ENCODE peak calls at places on chromosomes 6 and 20, in ten cellular contexts. E is body of pancreas; W is endothelial cell of umbilical vein; G is tibial nerve; J is NT2/D1; F is fibroblast of lung; M is neural progenitor cell; P is effector memory CD4-positive, alpha-beta T cell; L is HAP-1; I is heart left ventricle. Q is an unnamed sample.

GRCh38 chr20:53853451-53853713 is 217.0 kb downstream of the BCAS1 start:
- DNase-seq in E (no peak), W (no peak), G (no peak), J (no peak), F (no peak), M (no peak), P (no peak), L (no peak), I (no peak), Q (no peak)

GRCh38 chr6:104527761-104528415 is 331.8 kb downstream of the HACE1 start:
- DNase-seq in E (peak; percentile 48), W (no peak), G (no peak), J (no peak), F (peak; percentile 30), M (peak; percentile 54), P (no peak), L (peak; percentile 47), I (no peak), Q (no peak)

GRCh38 chr6:155303361-155303870 is 10.9 kb downstream of the TFB1M start:
- DNase-seq in E (no peak), W (no peak), G (no peak), J (no peak), F (peak; percentile 13), M (no peak), P (no peak), L (no peak), I (no peak), Q (no peak)

GRCh38 chr6:31771992-31772358 is 5.2 kb downstream of the VWA7 start:
- DNase-seq in E (no peak), W (no peak), G (no peak), J (no peak), F (peak; percentile 40), M (no peak), P (no peak), L (no peak), I (no peak), Q (no peak)

GRCh38 chr6:38024908-38025307 is 205.4 kb downstream of the ZFAND3 start:
- DNase-seq in E (no peak), W (no peak), G (no peak), J (no peak), F (no peak), M (no peak), P (no peak), L (no peak), I (no peak), Q (no peak)

GRCh38 chr6:165950316-165950715 is 217.3 kb downstream of the TBXT start:
- DNase-seq in E (no peak), W (no peak), G (no peak), J (no peak), F (no peak), M (no peak), P (no peak), L (no peak), I (no peak), Q (no peak)

GRCh38 chr6:33217681-33218080 is 9.4 kb downstream of the RING1 start:
- DNase-seq in E (no peak), W (no peak), G (no peak), J (no peak), F (no peak), M (no peak), P (no peak), L (no peak), I (no peak), Q (no peak)

GRCh38 chr6:39997101-39997635 is 62.9 kb upstream of the MOCS1 start:
- DNase-seq in E (no peak), W (no peak), G (no peak), J (no peak), F (no peak), M (no peak), P (no peak), L (no peak), I (no peak), Q (no peak)

GRCh38 chr6:107154131-107154906 is 39.0 kb upstream of the BEND3 start:
- DNase-seq in E (peak; percentile 52), W (no peak), G (no peak), J (peak; percentile 61), F (no peak), M (peak; percentile 85), P (no peak), L (peak; percentile 77), I (no peak), Q (peak; percentile 58)

GRCh38 chr6:85347787-85348186 is 102.1 kb upstream of the NT5E start:
- DNase-seq in E (no peak), W (no peak), G (no peak), J (no peak), F (no peak), M (no peak), P (no peak), L (no peak), I (no peak), Q (no peak)

GRCh38 chr20:5996765-5997164 is 46.3 kb downstream of the MCM8 start:
- DNase-seq in E (no peak), W (no peak), G (no peak), J (no peak), F (no peak), M (peak; percentile 4), P (peak; percentile 17), L (no peak), I (no peak), Q (no peak)

DNA sequence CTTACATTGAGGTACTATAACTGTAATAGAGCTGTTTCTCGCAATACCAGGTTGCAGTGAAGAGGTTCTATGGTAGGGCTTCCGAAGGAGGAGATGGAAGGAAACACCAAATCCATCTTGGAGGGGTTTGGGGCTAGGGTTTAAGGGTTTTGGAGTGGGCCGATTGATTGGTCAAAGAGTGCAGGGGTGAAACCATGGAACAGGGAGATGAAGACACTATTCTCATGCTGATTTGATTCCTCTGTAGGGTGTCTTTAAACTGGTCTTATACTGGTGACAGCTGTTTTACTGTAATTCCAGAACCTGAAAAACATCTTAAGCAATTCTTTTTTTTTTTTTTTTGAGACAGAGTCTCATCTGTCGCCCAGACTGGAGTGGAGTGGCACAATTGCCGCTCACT is 7.8 kb downstream of the SMIM13 start:
- DNase-seq in E (no peak), W (no peak), G (no peak), J (no peak), F (no peak), M (no peak), P (no peak), L (no peak), I (no peak), Q (no peak)
- H3K9me3 ChIP-seq in E (no peaks in the 10 kb centered on the region), W (no peaks in the 10 kb centered on the region), G (no peaks in the 10 kb centered on the region), J (no peaks in the 10 kb centered on the region), F (no peaks in the 10 kb centered on the region), M (no peaks in the 10 kb centered on the region), P (no peaks in the 10 kb centered on the region), L (peaks cover 5% of the 10 kb centered on the region), I (no peaks in the 10 kb centered on the region), Q (no peaks in the 10 kb centered on the region)

GRCh38 chr20:41148956-41149355 is 11.6 kb downstream of the PLCG1 start:
- DNase-seq in E (no peak), W (no peak), G (no peak), J (no peak), F (no peak), M (no peak), P (no peak), L (no peak), I (no peak), Q (no peak)

GRCh38 chr20:41150664-41151063 is 13.3 kb downstream of the PLCG1 start:
- DNase-seq in E (no peak), W (peak; percentile 96), G (no peak), J (no peak), F (no peak), M (no peak), P (peak; percentile 28), L (no peak), I (no peak), Q (no peak)

GRCh38 chr20:41152108-41152757 is 14.9 kb downstream of the PLCG1 start:
- DNase-seq in E (no peak), W (peak; percentile 46), G (no peak), J (no peak), F (no peak), M (no peak), P (no peak), L (no peak), I (no peak), Q (no peak)

GRCh38 chr20:41151134-41151869 is 14.0 kb downstream of the PLCG1 start:
- DNase-seq in E (no peak), W (no peak), G (no peak), J (no peak), F (no peak), M (no peak), P (no peak), L (no peak), I (no peak), Q (no peak)

GRCh38 chr20:41149679-41150131 is 12.4 kb downstream of the PLCG1 start:
- DNase-seq in E (no peak), W (peak; percentile 40), G (no peak), J (no peak), F (peak; percentile 35), M (no peak), P (no peak), L (no peak), I (no peak), Q (no peak)
- H3K4me1 ChIP-seq in E (peaks cover 14% of the 10 kb centered on the region), W (peaks cover 86% of the 10 kb centered on the region), G (no peaks in the 10 kb centered on the region), J (peaks cover 4% of the 10 kb centered on the region), F (peaks cover 3% of the 10 kb centered on the region), M (no peaks in the 10 kb centered on the region), P (peaks cover 98% of the 10 kb centered on the region), L (no peaks in the 10 kb centered on the region), I (peaks cover 21% of the 10 kb centered on the region), Q (peaks cover 2% of the 10 kb centered on the region)

GRCh38 chr6:2706482-2706881 is 44.2 kb downstream of the MYLK4 start:
- DNase-seq in E (no peak), W (no peak), G (no peak), J (no peak), F (no peak), M (no peak), P (no peak), L (no peak), I (no peak), Q (no peak)

GRCh38 chr6:2712102-2712501 is 38.6 kb downstream of the MYLK4 start:
- DNase-seq in E (no peak), W (no peak), G (no peak), J (no peak), F (no peak), M (no peak), P (no peak), L (no peak), I (no peak), Q (no peak)

GRCh38 chr6:2713473-2714358 is 37.0 kb downstream of the MYLK4 start:
- DNase-seq in E (no peak), W (no peak), G (no peak), J (peak; percentile 30), F (no peak), M (no peak), P (no peak), L (no peak), I (no peak), Q (no peak)

GRCh38 chr6:2708456-2708855 is 42.3 kb downstream of the MYLK4 start:
- DNase-seq in E (no peak), W (no peak), G (no peak), J (no peak), F (peak; percentile 77), M (no peak), P (no peak), L (no peak), I (no peak), Q (no peak)

GRCh38 chr6:2710412-2710811 is 40.3 kb downstream of the MYLK4 start:
- DNase-seq in E (no peak), W (no peak), G (no peak), J (no peak), F (no peak), M (no peak), P (no peak), L (no peak), I (no peak), Q (no peak)
- H3K9me3 ChIP-seq in E (no peaks in the 10 kb centered on the region), W (peaks cover 2% of the 10 kb centered on the region), G (no peaks in the 10 kb centered on the region), J (peaks cover 32% of the 10 kb centered on the region), F (no peaks in the 10 kb centered on the region), M (no peaks in the 10 kb centered on the region), P (no peaks in the 10 kb centered on the region), L (peaks cover 10% of the 10 kb centered on the region), I (no peaks in the 10 kb centered on the region), Q (no peaks in the 10 kb centered on the region)

GRCh38 chr20:10509411-10509810 is 74.3 kb downstream of the SLX4IP start:
- DNase-seq in E (no peak), W (no peak), G (no peak), J (no peak), F (no peak), M (no peak), P (no peak), L (no peak), I (no peak), Q (no peak)
- H3K4me1 ChIP-seq in E (peaks cover 34% of the 10 kb centered on the region), W (peaks cover 23% of the 10 kb centered on the region), G (peaks cover 4% of the 10 kb centered on the region), J (no peaks in the 10 kb centered on the region), F (peaks cover 16% of the 10 kb centered on the region), M (no peaks in the 10 kb centered on the region), P (no peaks in the 10 kb centered on the region), L (peaks cover 11% of the 10 kb centered on the region), I (no peaks in the 10 kb centered on the region), Q (peaks cover 7% of the 10 kb centered on the region)

Q was measured in iPS DF 6.9.